ENCODE peak calls at places on chromosome 5, in six cellular contexts. E is endodermal cell, S is endothelial cell, F is GM13977, L is GM12878, M is A673. U is an unnamed sample.

GRCh38 chr5:38069360-38069759 is 189.0 kb upstream of the EGFLAM start:
- DNase-seq in E (no peak), S (no peak), F (no peak), L (no peak), M (no peak), U (no peak)

GRCh38 chr5:176738851-176739250 is 71.5 kb upstream of the UNC5A start:
- DNase-seq in L (no peak), E (peak), S (no peak), M (no peak), F (no peak), U (no peak)

GRCh38 chr5:92560698-92561361 is 1020.2 kb downstream of the NR2F1-AS1 start:
- DNase-seq in F (no peak), L (no peak), S (no peak), E (peak), M (peak), U (no peak)

GRCh38 chr5:16465544-16466432 is at the start of gene ZNF622:
- DNase-seq in E (peak), L (peak), F (peak), S (peak), M (peak), U (peak)

GRCh38 chr5:180495292-180495691 is 1.1 kb downstream of the CNOT6 start:
- DNase-seq in S (no peak), E (no peak), F (no peak), L (no peak), M (no peak), U (no peak)

GRCh38 chr5:124952079-124952478 is 205.6 kb upstream of the ZNF608 start:
- DNase-seq in E (no peak), F (peak), L (peak), M (no peak), S (no peak), U (peak)

GRCh38 chr5:153153086-153153485 is 337.4 kb upstream of the GRIA1 start:
- DNase-seq in F (no peak), S (no peak), E (no peak), L (no peak), M (peak), U (no peak)

GRCh38 chr5:132238169-132238744 is 10.6 kb upstream of the P4HA2 start:
- DNase-seq in M (peak), E (peak), S (peak), F (peak), L (peak), U (peak)

GRCh38 chr5:98905857-98906688 is 22.7 kb downstream of the CHD1 start:
- DNase-seq in E (no peak), M (peak), L (no peak), F (peak), S (no peak), U (no peak)

GRCh38 chr5:119378075-119378699 is 22.4 kb downstream of the TNFAIP8 start:
- DNase-seq in F (no peak), E (no peak), L (no peak), S (no peak), M (no peak), U (no peak)

GRCh38 chr5:131264453-131265200 is 774 bp downstream of the CDC42SE2 start:
- DNase-seq in S (peak), M (peak), F (no peak), E (peak), L (no peak), U (no peak)

GRCh38 chr5:69498384-69498783 is 5.8 kb downstream of the OCLN start:
- DNase-seq in E (no peak), M (no peak), F (no peak), S (no peak), L (no peak), U (no peak)

GRCh38 chr5:163460562-163461176 is at the start of gene HMMR:
- DNase-seq in F (no peak), L (no peak), E (no peak), S (no peak), M (peak), U (no peak)

GRCh38 chr5:122182491-122182921 is 53.2 kb downstream of the ZNF474 start:
- DNase-seq in S (no peak), E (peak), F (no peak), L (no peak), M (peak), U (no peak)

DNA sequence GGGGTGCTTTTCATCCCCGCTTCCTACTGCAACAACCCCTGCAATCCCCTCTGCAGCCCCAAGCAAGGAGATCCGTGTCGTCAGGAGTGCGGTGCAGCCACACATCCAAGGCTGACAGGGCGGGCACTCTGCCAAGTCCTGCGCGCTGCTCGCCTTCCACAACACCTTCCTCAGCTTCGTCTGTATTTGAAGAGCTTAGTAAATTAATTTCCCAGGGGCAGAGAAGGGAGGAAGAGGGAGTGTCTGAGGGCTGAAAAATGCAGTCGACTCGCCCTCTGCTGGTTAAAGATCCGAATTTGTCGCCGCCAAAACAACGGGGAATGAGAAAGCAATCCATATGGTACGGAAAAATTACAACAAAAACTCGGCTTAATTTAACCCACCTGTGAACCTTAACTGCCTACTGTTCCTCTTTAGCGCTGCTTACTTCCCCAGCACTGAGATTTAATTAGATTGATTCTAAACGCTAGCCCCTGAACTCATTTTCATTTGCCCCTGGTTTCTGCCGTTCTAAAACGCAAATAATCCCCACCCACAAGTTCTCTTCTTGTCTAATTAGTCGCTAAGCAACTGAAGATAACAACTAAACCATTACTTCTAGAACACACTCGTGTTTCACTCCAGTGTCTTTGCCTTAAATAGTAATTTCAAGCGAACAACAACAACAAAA is 10.9 kb upstream of the PCDHB1 start:
- DNase-seq in E (peak), F (no peak), L (no peak), M (peak), S (peak), U (no peak)
- TF ChIP-seq CTCF in E (peak), F (no peak), L (no peak), M (peak), S (peak), U (no peak)

DNA sequence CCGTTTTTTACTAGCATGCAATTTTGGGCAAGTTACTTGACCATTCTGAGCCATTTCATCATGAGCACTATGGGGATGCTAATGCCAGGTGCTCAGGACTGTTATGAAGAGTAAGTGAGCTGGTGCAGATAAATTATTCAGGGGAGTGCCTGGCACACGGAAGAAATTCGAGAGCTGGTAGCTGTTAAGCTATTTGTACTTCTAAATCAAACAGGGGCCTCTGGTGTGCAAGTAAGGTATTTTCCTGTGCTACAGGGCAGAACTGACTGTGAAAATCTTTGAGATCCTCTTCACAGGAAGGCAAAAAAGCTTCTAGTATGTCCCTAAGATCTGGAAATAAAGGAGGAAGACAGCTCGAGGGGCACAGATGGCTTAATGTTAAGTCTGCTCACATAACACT is 106.3 kb upstream of the SPOCK1 start:
- DNase-seq in E (peak), F (no peak), S (no peak), M (peak), L (no peak), U (no peak)
- TF ChIP-seq CTCF in E (peak), F (no peak), S (no peak), M (peak), L (no peak), U (peak)

GRCh38 chr5:1298723-1299510 is 4.0 kb upstream of the TERT start:
- DNase-seq in M (no peak), S (no peak), L (no peak), E (peak), F (no peak), U (no peak)

GRCh38 chr5:1298067-1298551 is 3.2 kb upstream of the TERT start:
- DNase-seq in L (no peak), M (no peak), E (peak), S (no peak), F (no peak), U (no peak)

GRCh38 chr5:1300581-1301083 is 5.8 kb upstream of the TERT start:
- DNase-seq in E (peak), L (no peak), M (no peak), F (no peak), S (no peak), U (no peak)

GRCh38 chr5:1299961-1300360 is 5.1 kb upstream of the TERT start:
- DNase-seq in M (no peak), S (no peak), L (no peak), E (peak), F (no peak), U (no peak)

DNA sequence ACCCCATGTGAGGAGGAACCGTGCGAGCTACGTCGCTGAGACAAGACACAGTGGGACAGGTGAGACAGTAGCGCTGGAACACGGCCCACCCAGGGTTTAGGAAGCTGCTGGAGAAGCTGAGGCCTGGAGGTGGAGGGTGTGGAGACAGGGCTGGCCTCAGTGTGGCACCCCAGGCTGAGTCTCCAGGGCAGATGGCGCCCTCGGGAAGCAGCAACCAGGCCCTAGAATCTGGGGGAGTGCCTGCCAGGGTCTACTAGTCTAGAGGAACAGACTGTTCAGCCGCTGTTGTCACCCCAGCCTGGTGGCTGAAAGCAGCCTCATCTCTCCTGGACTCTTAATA is 4.6 kb upstream of the TERT start:
- DNase-seq in S (no peak), L (no peak), E (no peak), M (no peak), F (no peak), U (no peak)
- TF ChIP-seq CTCF in S (no peak), L (no peak), E (no peak), M (no peak), F (no peak), U (no peak)

DNA sequence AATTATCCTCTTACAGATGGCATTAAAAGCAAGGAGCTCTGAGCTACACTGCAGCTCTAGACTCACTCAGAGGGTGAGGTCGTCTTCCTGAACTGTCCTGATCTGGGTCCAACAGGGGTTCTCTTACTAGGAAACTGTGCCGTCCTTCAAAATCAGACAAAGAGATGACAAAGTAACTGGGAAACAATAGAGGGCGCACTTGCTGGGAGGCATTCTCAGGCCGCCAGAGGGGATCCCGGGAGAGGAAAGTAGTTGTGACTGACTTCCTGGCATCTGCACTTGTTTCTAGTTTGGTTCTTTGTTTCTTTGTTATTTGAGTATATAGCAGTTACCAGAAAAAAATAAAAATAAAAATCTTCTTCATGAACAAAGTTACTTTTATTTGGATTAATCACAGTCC is 142.9 kb upstream of the MSX2 start:
- DNase-seq in L (no peak), S (peak), E (peak), F (no peak), M (peak), U (no peak)
- TF ChIP-seq CTCF in L (no peak), S (peak), E (peak), F (peak), M (peak), U (peak)

DNA sequence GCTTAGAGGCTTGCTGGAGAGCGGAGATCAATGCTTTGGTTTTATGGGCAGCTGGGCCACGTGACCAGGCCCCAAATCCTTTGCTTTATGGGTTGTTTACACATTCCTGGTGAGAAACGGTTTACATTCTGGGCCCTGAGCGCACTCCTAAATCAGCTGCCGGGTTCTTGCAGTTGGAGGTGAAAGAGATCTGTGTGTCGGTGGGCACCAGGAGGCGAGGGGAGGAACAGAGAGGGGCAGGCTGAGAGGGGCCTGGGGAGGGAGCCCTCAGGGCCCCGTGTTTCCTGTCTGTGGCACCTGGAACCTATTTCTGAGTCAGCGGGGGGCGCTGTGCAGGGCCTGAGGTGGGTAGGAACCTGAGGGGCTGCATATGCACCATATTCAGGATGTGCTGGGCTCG is 63.5 kb upstream of the HAND1 start:
- DNase-seq in M (no peak), S (no peak), E (peak), L (no peak), F (no peak), U (no peak)
- TF ChIP-seq CTCF in M (no peak), S (peak), E (peak), L (no peak), F (no peak), U (no peak)

GRCh38 chr5:73171495-73171894 is 1.5 kb upstream of the TMEM174 start:
- DNase-seq in S (no peak), F (no peak), E (no peak), M (no peak), L (no peak), U (no peak)
- TF ChIP-seq CTCF in S (no peak), F (no peak), E (no peak), M (no peak), L (no peak), U (no peak)

GRCh38 chr5:109691248-109691574 is 1.5 kb downstream of the MAN2A1 start:
- DNase-seq in M (peak), S (no peak), E (no peak), F (no peak), L (no peak), U (no peak)
- TF ChIP-seq CTCF in M (peak), S (no peak), E (peak), F (no peak), L (no peak), U (no peak)

DNA sequence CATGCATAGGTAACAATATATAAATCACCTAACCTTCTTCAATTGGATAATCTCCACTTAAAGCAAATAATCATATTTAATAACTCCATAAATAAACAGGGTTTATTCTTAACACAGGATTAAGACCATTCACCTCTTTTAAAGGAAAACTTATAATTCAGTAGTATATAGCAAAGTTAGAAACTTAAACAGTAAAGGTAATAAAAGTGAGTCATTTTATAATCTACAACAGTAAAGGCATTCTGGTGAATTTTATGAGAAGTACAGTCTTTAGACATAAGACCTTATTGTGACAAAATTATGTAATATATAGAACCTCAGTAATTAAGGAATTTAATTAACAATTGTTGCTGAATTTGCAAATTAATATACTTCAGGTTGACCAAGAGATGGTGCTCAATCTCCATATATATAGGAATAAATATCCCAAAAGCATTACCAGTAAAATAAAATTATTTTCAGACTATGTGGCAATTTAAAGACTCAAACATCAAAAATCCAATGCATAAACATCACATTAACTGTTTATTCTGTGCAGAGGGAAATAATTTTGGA is 84.8 kb downstream of the FBXL17 start:
- DNase-seq in L (no peak), S (no peak), M (no peak), E (no peak), F (no peak), U (no peak)
- TF ChIP-seq CTCF in L (no peak), S (no peak), M (no peak), E (no peak), F (no peak), U (no peak)